ENCODE peak calls at places on chromosomes 16 and 17, in six cellular contexts. K is stomach, O is PC-3, Y is endodermal cell, T is GM23248, V is cardiac muscle cell. N is an unnamed sample.

GRCh38 chr16:58907297-58907696 is 173.2 kb upstream of the GOT2 start:
- DNase-seq in O (no peak), K (no peak), V (no peak), Y (no peak), T (no peak), N (no peak)

GRCh38 chr16:21244798-21245197 is 11.3 kb downstream of the ANKS4B start:
- DNase-seq in O (no peak), Y (no peak), T (no peak), V (no peak), K (no peak), N (no peak)

GRCh38 chr16:1870365-1871082 is 1.4 kb downstream of the MEIOB start:
- DNase-seq in O (peak; percentile 84), Y (no peak), V (no peak), T (peak; percentile 90), K (no peak), N (no peak)

GRCh38 chr17:3043737-3044365 is 19.6 kb downstream of the OR1D5 start:
- DNase-seq in T (no peak), Y (peak; percentile 83), V (no peak), K (no peak), O (no peak), N (peak; percentile 67)

GRCh38 chr17:80625627-80626026 is 81.0 kb downstream of the RPTOR start:
- DNase-seq in T (no peak), K (no peak), Y (peak; percentile 28), V (no peak), O (no peak), N (no peak)

GRCh38 chr16:13391337-13391736 is 489.9 kb downstream of the SHISA9 start:
- DNase-seq in Y (no peak), V (no peak), K (no peak), T (no peak), O (no peak), N (no peak)

GRCh38 chr17:27294689-27295630 is 1.0 kb downstream of the WSB1 start:
- DNase-seq in T (peak; percentile 94), O (peak; percentile 63), V (peak; percentile 76), Y (peak; percentile 78), K (peak; percentile 61), N (peak; percentile 87)

GRCh38 chr16:61382435-61382834 is 653.8 kb downstream of the CDH8 start:
- DNase-seq in T (no peak), O (no peak), K (no peak), V (no peak), Y (no peak), N (no peak)

GRCh38 chr17:36850794-36851193 is 86.5 kb upstream of the LHX1 start:
- DNase-seq in Y (peak; percentile 53), O (peak; percentile 63), K (no peak), T (peak; percentile 67), V (no peak), N (no peak)

GRCh38 chr17:16463341-16464000 is 28.5 kb downstream of the LRRC75A start:
- DNase-seq in Y (peak; percentile 76), T (peak; percentile 57), V (peak; percentile 42), O (peak; percentile 28), K (peak; percentile 75), N (peak; percentile 66)

GRCh38 chr16:11621920-11622651 is 35.4 kb upstream of the LITAF start:
- DNase-seq in T (peak; percentile 56), Y (no peak), K (no peak), O (no peak), V (no peak), N (no peak)

GRCh38 chr17:80777274-80777673 is 214.4 kb upstream of the CHMP6 start:
- DNase-seq in K (no peak), Y (no peak), T (no peak), V (no peak), O (no peak), N (peak; percentile 57)

GRCh38 chr17:68718924-68719323 is 117.8 kb upstream of the FAM20A start:
- DNase-seq in Y (no peak), V (no peak), T (no peak), O (no peak), K (no peak), N (no peak)

GRCh38 chr16:2147981-2148671 is at the start of gene RAB26:
- DNase-seq in O (peak; percentile 85), K (peak; percentile 95), T (peak; percentile 69), Y (peak; percentile 93), V (peak; percentile 81), N (peak; percentile 91)

GRCh38 chr16:71214771-71215381 is 15.6 kb downstream of the HYDIN start:
- DNase-seq in V (peak; percentile 22), O (peak; percentile 14), Y (no peak), K (no peak), T (no peak), N (peak; percentile 43)

GRCh38 chr17:76812248-76812647 is 56.0 kb upstream of the MGAT5B start:
- DNase-seq in T (no peak), K (no peak), Y (no peak), V (no peak), O (no peak), N (no peak)

GRCh38 chr16:606656-607307 is 16.9 kb downstream of the RAB40C start:
- DNase-seq in O (no peak), V (no peak), Y (no peak), K (no peak), T (no peak), N (no peak)

GRCh38 chr17:37518816-37519215 is 29.1 kb downstream of the DUSP14 start:
- DNase-seq in V (no peak), T (peak; percentile 20), K (no peak), O (no peak), Y (no peak), N (no peak)

GRCh38 chr16:69469807-69470561 is 45.6 kb downstream of the CYB5B start:
- DNase-seq in K (no peak), T (no peak), O (no peak), V (no peak), Y (no peak), N (no peak)

GRCh38 chr17:17001874-17002520 is 30.1 kb upstream of the TNFRSF13B start:
- DNase-seq in T (peak; percentile 84), Y (peak; percentile 97), V (peak; percentile 85), K (peak; percentile 90), O (peak; percentile 93), N (peak; percentile 91)

GRCh38 chr16:641326-642188 is at the start of gene MCRIP2:
- DNase-seq in V (peak; percentile 96), T (peak; percentile 88), Y (peak; percentile 94), K (peak; percentile 92), O (peak; percentile 80), N (peak; percentile 92)

GRCh38 chr16:23640669-23640958 is 496 bp downstream of the PALB2 start:
- DNase-seq in O (no peak), Y (peak; percentile 58), T (peak; percentile 32), V (no peak), K (no peak), N (peak; percentile 57)

GRCh38 chr17:7834554-7834890 is 505 bp downstream of the KDM6B start:
- DNase-seq in K (peak; percentile 68), Y (no peak), O (no peak), V (no peak), T (peak; percentile 61), N (peak; percentile 48)

GRCh38 chr17:7833011-7833794 is 814 bp upstream of the KDM6B start:
- DNase-seq in Y (no peak), K (no peak), T (no peak), V (no peak), O (no peak), N (no peak)

GRCh38 chr17:7834891-7835817 is 1.1 kb downstream of the KDM6B start:
- DNase-seq in O (peak; percentile 97), K (peak; percentile 97), V (peak; percentile 98), T (peak; percentile 98), Y (peak; percentile 100), N (peak; percentile 99)

GRCh38 chr17:7832431-7832830 is 1.6 kb upstream of the KDM6B start:
- DNase-seq in K (no peak), T (no peak), Y (peak; percentile 43), V (no peak), O (no peak), N (no peak)

DNA sequence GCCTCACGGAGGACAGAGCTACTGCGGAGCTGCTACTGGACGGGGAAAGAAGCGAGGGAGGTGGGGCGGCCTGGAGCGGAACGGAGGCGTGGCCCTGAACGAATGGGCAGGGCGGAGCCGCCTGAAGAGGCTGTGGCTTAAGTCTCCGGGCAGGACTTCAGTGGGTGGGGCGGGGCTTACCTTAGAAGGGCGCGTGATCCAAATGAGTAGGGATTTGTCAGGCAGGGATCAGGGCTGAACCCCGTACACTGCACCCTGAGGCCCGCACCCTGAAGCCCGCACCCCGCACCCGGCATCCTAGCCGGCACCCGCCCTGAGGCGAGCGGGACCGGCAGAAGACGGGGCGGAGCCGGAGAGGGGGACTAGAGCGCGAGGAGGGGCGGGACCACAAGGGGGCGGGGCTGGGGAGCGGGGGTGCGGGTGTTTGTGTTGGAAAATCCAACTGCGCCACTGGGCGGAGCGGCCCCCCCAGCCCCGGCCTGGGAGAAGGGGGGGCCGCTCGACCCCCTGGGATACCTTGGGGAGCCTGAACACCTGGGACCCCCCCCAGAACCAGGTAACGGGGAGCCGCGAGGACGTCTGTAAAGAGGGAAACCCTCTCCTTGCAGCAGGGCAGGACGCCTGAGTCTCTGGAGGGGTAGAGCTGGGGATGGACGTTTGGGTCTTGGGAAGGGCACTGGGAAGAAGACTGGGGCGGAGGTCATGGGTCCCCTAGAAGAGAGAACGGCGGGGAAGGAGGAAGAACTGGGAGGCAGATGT is at the start of gene KDM6B:
- DNase-seq in O (peak; percentile 83), Y (peak; percentile 98), T (peak; percentile 98), V (peak; percentile 96), K (peak; percentile 95), N (peak; percentile 97)
- H3K27me3 ChIP-seq in O (no peaks in the 10 kb centered on the region), Y (peaks cover 31% of the 10 kb centered on the region), T (no peaks in the 10 kb centered on the region), V (no peaks in the 10 kb centered on the region), K (no peaks in the 10 kb centered on the region), N (peaks cover 69% of the 10 kb centered on the region)

DNA sequence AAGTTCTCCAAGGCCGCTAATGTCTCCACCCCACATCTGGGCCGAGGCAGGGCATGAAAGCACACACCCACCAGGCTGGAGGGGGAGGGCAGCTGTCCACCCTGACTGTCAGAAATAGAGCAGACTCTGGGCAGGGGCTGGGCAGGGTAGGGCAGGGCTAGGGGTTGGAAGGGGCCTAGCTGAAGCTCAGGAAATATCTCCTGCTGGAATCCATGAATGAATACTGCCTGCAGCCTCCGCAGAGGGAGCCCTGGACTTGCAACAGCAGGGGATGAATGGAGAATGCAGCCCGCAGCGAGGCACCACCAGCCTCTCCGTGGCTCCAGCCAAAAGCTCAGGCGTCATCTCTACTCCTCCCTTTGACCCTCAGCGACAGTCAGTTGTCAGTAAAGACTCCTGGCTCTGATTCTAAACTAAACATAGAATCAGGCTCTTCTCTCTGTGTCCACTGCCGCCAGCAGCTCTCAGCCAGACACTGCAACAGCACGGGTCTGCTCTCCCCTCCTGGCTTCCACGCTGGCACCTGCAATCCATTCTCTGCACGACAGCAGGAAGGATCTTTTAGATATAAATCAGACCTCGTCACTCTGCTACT is 23.9 kb upstream of the NGFR start:
- DNase-seq in T (peak; percentile 61), Y (peak; percentile 86), V (peak; percentile 60), K (no peak), O (no peak), N (peak; percentile 52)
- H3K27me3 ChIP-seq in T (peaks cover 17% of the 10 kb centered on the region), Y (peaks cover 51% of the 10 kb centered on the region), V (peaks cover 22% of the 10 kb centered on the region), K (no peaks in the 10 kb centered on the region), O (peaks cover 40% of the 10 kb centered on the region), N (peaks cover 42% of the 10 kb centered on the region)

DNA sequence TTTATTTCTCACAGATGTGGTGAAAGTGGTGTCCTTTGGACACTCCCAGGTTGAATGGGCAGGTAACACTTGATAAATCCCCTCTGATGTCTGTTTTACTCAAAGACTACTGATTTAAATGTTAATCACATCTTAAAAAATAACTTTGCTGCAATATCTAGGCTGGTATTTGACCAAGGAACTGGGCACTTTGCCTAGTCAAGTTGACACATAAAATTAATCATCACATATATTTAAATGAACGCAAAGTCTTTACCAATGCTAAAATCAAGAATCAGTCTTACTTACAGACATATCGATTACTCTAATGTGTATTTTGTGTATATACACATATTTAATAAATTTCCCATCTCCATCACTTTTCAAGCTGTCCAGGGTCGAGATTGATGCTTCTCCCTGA is 7.0 kb downstream of the MT2A start:
- DNase-seq in V (no peak), Y (no peak), O (peak; percentile 63), T (peak; percentile 72), K (no peak), N (no peak)
- H3K27me3 ChIP-seq in V (peaks cover 100% of the 10 kb centered on the region), Y (peaks cover 81% of the 10 kb centered on the region), O (no peaks in the 10 kb centered on the region), T (no peaks in the 10 kb centered on the region), K (no peaks in the 10 kb centered on the region), N (peaks cover 99% of the 10 kb centered on the region)

GRCh38 chr17:49223517-49224197 is 6.9 kb downstream of the PHOSPHO1 start:
- DNase-seq in T (peak; percentile 50), O (peak; percentile 60), K (peak; percentile 57), Y (peak; percentile 97), V (peak; percentile 65), N (peak; percentile 84)
- H3K27me3 ChIP-seq in T (peaks cover 45% of the 10 kb centered on the region), O (peaks cover 24% of the 10 kb centered on the region), K (peaks cover 15% of the 10 kb centered on the region), Y (peaks cover 59% of the 10 kb centered on the region), V (peaks cover 69% of the 10 kb centered on the region), N (peaks cover 64% of the 10 kb centered on the region)